ENCODE peak calls at places on chromosomes 1 and 21, in eight cellular contexts. L is activated CD4-positive, alpha-beta T cell treated with anti-CD3 and anti-CD28 coated beads, Interleukin-2, amount 50 U/mL, for 1 hour; S is GM12865; R is AG08395; V is HEK293T; Z is pons; E is GM03348; Y is dermis microvascular lymphatic vessel endothelial cell. A is an unnamed sample.

GRCh38 chr1:227395391-227396028 is 77.2 kb upstream of the CDC42BPA start:
- DNase-seq in S (no peak), R (peak; percentile 22), Z (no peak), L (no peak), V (no peak), E (no peak), Y (no peak), A (no peak)

GRCh38 chr1:66920543-66920942 is 4.1 kb downstream of the DNAI4 start:
- DNase-seq in Z (no peak), Y (no peak), V (no peak), S (no peak), E (no peak), R (no peak), L (no peak), A (no peak)

GRCh38 chr1:109268431-109269211 is 14.3 kb downstream of the PSRC1 start:
- DNase-seq in V (no peak), L (no peak), R (no peak), Z (peak; percentile 69), E (no peak), S (no peak), Y (no peak), A (no peak)

GRCh38 chr1:221187174-221187573 is 307.9 kb downstream of the HLX start:
- DNase-seq in E (no peak), R (no peak), Z (no peak), S (no peak), Y (no peak), V (no peak), L (no peak), A (no peak)

GRCh38 chr1:30133414-30134055 is 589.9 kb downstream of the MATN1 start:
- DNase-seq in E (no peak), V (no peak), Z (no peak), R (no peak), L (no peak), S (no peak), Y (no peak), A (no peak)

GRCh38 chr1:91742848-91743292 is 143.1 kb downstream of the TGFBR3 start:
- DNase-seq in R (no peak), Y (peak; percentile 44), V (no peak), E (peak; percentile 18), Z (no peak), S (no peak), L (no peak), A (peak; percentile 75)

GRCh38 chr1:198823626-198824025 is 184.8 kb downstream of the PTPRC start:
- DNase-seq in E (no peak), Z (no peak), V (no peak), L (no peak), R (no peak), S (no peak), Y (no peak), A (no peak)

GRCh38 chr1:234460652-234461051 is 18.3 kb downstream of the TARBP1 start:
- DNase-seq in E (no peak), R (no peak), S (no peak), Y (no peak), L (no peak), Z (no peak), V (no peak), A (no peak)

GRCh38 chr1:245874942-245875580 is 632.0 kb downstream of the SMYD3 start:
- DNase-seq in Y (peak; percentile 84), R (peak; percentile 80), L (no peak), S (no peak), E (peak; percentile 84), V (no peak), Z (no peak), A (peak; percentile 100)

GRCh38 chr1:181789395-181789794 is 272.1 kb downstream of the ZNF648 start:
- DNase-seq in V (no peak), Z (peak; percentile 22), L (no peak), Y (no peak), S (no peak), E (no peak), R (no peak), A (no peak)

GRCh38 chr21:36589352-36589971 is 109.5 kb upstream of the SIM2 start:
- DNase-seq in L (no peak), Z (peak; percentile 7), Y (peak; percentile 14), S (peak; percentile 71), R (peak; percentile 52), V (peak; percentile 74), E (peak; percentile 85), A (peak; percentile 13)

GRCh38 chr1:53957231-53957818 is 11.2 kb downstream of the LRRC42 start:
- DNase-seq in L (no peak), E (peak; percentile 72), Z (no peak), Y (no peak), V (no peak), R (peak; percentile 75), S (no peak), A (peak; percentile 75)

GRCh38 chr1:226466301-226466700 is 58.4 kb upstream of the PARP1 start:
- DNase-seq in V (no peak), E (no peak), Z (peak; percentile 10), Y (no peak), R (no peak), S (no peak), L (no peak), A (no peak)

GRCh38 chr1:167710836-167711235 is 10.9 kb upstream of the MPZL1 start:
- DNase-seq in S (peak; percentile 65), R (no peak), Z (no peak), E (no peak), V (no peak), L (no peak), Y (no peak), A (no peak)